ENCODE peak calls at places on chromosome 22, in five cellular contexts. K is CD8-positive, alpha-beta T cell; G is neural progenitor cell; E is K562; Y is pancreas. A is an unnamed sample.

GRCh38 chr22:24540470-24540869 is 14.5 kb downstream of the GUCD1 start:
- DNase-seq in G (no peak), E (no peak), Y (no peak), K (no peak), A (no peak)

GRCh38 chr22:42262964-42263363 is 7.5 kb downstream of the TCF20 start:
- DNase-seq in Y (no peak), E (no peak), K (no peak), G (no peak), A (no peak)

GRCh38 chr22:50286275-50286674 is 16.1 kb upstream of the MAPK11 start:
- DNase-seq in G (no peak), E (no peak), Y (no peak), K (no peak), A (no peak)

GRCh38 chr22:43446881-43447280 is 35.1 kb downstream of the MPPED1 start:
- DNase-seq in G (no peak), Y (no peak), K (no peak), E (no peak), A (no peak)

GRCh38 chr22:48975886-48976285 is 851.8 kb downstream of the BRD1 start:
- DNase-seq in E (no peak), K (no peak), G (no peak), Y (no peak), A (no peak)

GRCh38 chr22:33329398-33329797 is 271.2 kb upstream of the SYN3 start:
- DNase-seq in K (no peak), G (no peak), Y (no peak), E (no peak), A (no peak)

GRCh38 chr22:42280836-42281235 is 10.4 kb upstream of the TCF20 start:
- DNase-seq in E (no peak), Y (no peak), K (no peak), G (no peak), A (no peak)

GRCh38 chr22:49632199-49633009 is 195.3 kb downstream of the BRD1 start:
- DNase-seq in G (peak; percentile 93), K (no peak), E (no peak), Y (peak; percentile 67), A (no peak)

GRCh38 chr22:42884616-42885375 is 27.7 kb upstream of the ARFGAP3 start:
- DNase-seq in Y (no peak), G (no peak), K (no peak), E (no peak), A (no peak)

GRCh38 chr22:45785458-45785857 is 113.8 kb downstream of the ATXN10 start:
- DNase-seq in K (no peak), E (no peak), G (no peak), Y (peak; percentile 64), A (no peak)

GRCh38 chr22:23856721-23857605 is 712 bp upstream of the SLC2A11 start:
- DNase-seq in Y (peak; percentile 59), G (peak; percentile 75), E (no peak), K (no peak), A (peak; percentile 52)

GRCh38 chr22:19353363-19354131 is 62.0 kb upstream of the CLTCL1 start:
- DNase-seq in K (peak; percentile 40), E (no peak), Y (no peak), G (no peak), A (no peak)

GRCh38 chr22:49300241-49300640 is 527.4 kb downstream of the BRD1 start:
- DNase-seq in K (peak; percentile 11), G (no peak), E (no peak), Y (no peak), A (no peak)

GRCh38 chr22:29716814-29717213 is 3.0 kb upstream of the CABP7 start:
- DNase-seq in K (no peak), Y (peak; percentile 66), G (peak; percentile 93), E (peak; percentile 64), A (no peak)

GRCh38 chr22:29757096-29757495 is 9.7 kb downstream of the ZMAT5 start:
- DNase-seq in Y (no peak), K (no peak), E (no peak), G (no peak), A (no peak)

GRCh38 chr22:23149743-23150238 is 4.5 kb downstream of the RAB36 start:
- DNase-seq in G (no peak), E (peak; percentile 60), Y (no peak), K (no peak), A (no peak)

GRCh38 chr22:39415506-39415905 is 15.9 kb downstream of the TAB1 start:
- DNase-seq in K (no peak), G (no peak), Y (no peak), E (no peak), A (no peak)

GRCh38 chr22:44658371-44658953 is 43.5 kb upstream of the PRR5 start:
- DNase-seq in Y (no peak), K (no peak), G (peak; percentile 59), E (no peak), A (no peak)

GRCh38 chr22:44577391-44578114 is 79.5 kb upstream of the RTL6 start:
- DNase-seq in E (no peak), K (no peak), G (no peak), Y (no peak), A (no peak)

GRCh38 chr22:29762263-29762662 is 4.5 kb downstream of the ZMAT5 start:
- DNase-seq in Y (no peak), E (no peak), G (no peak), K (no peak), A (no peak)

GRCh38 chr22:27512283-27512761 is 289.2 kb downstream of the MN1 start:
- DNase-seq in E (no peak), K (no peak), Y (peak; percentile 54), G (no peak), A (no peak)

GRCh38 chr22:31995807-31996206 is 47.3 kb upstream of the SLC5A1 start:
- DNase-seq in E (no peak), G (no peak), Y (no peak), K (no peak), A (peak; percentile 15)

GRCh38 chr22:49514211-49514610 is 313.5 kb downstream of the BRD1 start:
- DNase-seq in Y (no peak), G (no peak), K (no peak), E (no peak), A (no peak)

GRCh38 chr22:27848005-27848404 is 46.4 kb upstream of the MN1 start:
- DNase-seq in Y (no peak), E (no peak), G (no peak), K (no peak), A (no peak)

GRCh38 chr22:44338183-44338812 is 25.5 kb upstream of the SHISAL1 start:
- DNase-seq in E (no peak), K (no peak), Y (no peak), G (no peak), A (no peak)

GRCh38 chr22:25360411-25360810 is 141.0 kb downstream of the CRYBB2 start:
- DNase-seq in K (no peak), E (no peak), Y (no peak), G (no peak), A (no peak)

GRCh38 chr22:28750471-28750881 is 8.6 kb downstream of the HSCB start:
- DNase-seq in Y (no peak), K (no peak), E (no peak), G (no peak), A (no peak)

GRCh38 chr22:29313126-29314071 is 2.1 kb downstream of the RASL10A start:
- DNase-seq in G (peak; percentile 68), K (no peak), E (peak; percentile 21), Y (no peak), A (peak; percentile 59)

GRCh38 chr22:48644108-48644507 is 1183.6 kb downstream of the BRD1 start:
- DNase-seq in E (no peak), G (no peak), K (no peak), Y (no peak), A (no peak)

GRCh38 chr22:29457730-29458129 is 19.3 kb downstream of the RFPL1 start:
- DNase-seq in K (no peak), E (peak; percentile 70), Y (peak; percentile 27), G (peak; percentile 82), A (no peak)

GRCh38 chr22:44882226-44882905 is 127.4 kb downstream of the PHF21B start:
- DNase-seq in K (no peak), Y (no peak), G (no peak), E (no peak), A (no peak)

GRCh38 chr22:32175751-32176644 is 16.9 kb upstream of the C22orf42 start:
- DNase-seq in G (peak; percentile 73), Y (no peak), E (no peak), K (no peak), A (no peak)

DNA sequence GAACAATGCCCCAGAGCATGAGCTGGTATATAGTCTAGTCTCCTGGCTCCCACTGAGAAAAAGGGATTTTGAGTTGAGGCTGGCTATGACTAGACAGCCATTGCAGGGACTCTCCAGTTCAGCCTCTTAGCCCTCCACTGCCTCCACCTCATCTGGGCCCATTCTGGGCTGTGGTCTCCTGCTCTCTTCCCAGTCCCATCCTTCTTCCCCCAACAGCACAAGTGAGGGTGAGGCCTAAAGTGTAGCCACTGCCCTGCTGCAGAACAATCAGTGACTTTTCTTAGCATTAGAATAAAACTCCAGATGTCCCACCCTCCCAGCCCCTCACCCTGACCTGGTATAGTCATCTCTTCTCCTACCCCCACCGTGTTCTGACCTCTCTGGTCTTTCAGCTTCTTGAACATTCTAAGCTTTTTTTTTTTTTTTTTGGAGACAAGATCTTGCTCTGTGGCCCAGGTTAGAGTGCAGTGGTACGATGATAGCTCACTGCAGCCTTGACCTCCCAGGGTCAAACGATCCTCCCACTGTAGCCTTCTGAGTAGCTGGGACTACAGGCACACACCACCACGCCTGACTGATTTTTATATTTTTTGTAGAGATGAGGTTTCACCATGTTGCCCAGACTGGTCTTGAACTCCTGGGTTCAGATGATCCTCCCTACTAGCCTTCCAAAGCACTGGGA is 4.3 kb downstream of the MED15 start:
- DNase-seq in E (peak; percentile 58), Y (no peak), K (no peak), G (no peak), A (no peak)
- H3K4me3 ChIP-seq in E (no peak overlapping the region), Y (no peak overlapping the region), K (no peak overlapping the region), G (no peak overlapping the region), A (no peak overlapping the region)

GRCh38 chr22:22026157-22026831 is 43.7 kb upstream of the TOP3B start:
- DNase-seq in G (no peak), Y (no peak), K (no peak), E (peak; percentile 56), A (peak; percentile 68)
- H3K27me3 ChIP-seq in G (peaks cover 100% of the 10 kb centered on the region), Y (no peaks in the 10 kb centered on the region), K (no peaks in the 10 kb centered on the region), E (peaks cover 2% of the 10 kb centered on the region), A (no peaks in the 10 kb centered on the region)

DNA sequence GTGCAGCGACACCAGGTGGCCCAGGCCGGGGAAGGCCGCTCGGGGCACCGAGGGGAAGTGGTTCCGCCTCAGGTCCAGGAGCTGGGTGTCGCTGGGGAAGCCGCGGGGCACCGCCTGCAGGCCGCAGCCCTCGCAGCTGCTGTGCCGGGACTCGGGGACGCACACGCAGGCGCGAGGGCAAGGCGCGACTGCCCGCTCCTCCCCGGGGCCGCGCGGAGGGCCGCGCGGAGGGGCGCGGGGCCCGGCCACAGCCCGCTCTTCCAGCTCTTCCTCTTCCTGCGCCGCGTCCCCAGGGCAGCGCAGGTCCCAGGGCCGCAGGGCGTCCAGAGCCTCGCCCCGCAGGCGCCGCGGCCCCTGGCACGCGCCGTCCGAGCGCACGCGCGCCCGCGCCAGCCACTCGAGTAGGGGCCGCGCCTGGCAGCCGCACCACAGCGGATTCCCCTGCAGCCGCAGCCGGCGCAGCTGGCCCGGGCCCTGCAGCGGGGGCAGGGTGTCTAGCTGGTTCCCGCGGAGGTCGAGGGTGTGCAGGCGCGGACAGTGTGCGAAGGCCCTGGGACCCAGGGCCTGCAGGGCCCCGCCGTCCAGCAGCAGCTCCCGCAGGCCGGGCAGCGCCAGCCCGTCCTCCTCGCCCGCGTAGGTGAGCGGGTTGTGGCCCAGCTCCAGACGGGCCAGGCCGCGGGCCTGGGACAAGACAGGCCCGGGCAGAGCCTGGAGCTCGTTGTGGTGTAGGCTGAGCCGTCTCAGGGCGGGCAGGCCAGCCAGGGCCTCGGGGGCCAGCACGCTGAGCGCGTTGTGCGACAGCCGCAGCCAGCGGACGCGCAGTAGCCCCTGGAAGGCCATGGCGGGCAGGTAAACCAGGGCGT is 2.8 kb downstream of the CHADL start:
- DNase-seq in K (peak; percentile 91), Y (peak; percentile 87), G (peak; percentile 86), E (no peak), A (peak; percentile 86)
- TF ChIP-seq CTCF in K (peak; percentile 67), Y (peak; percentile 48), G (peak; percentile 68), E (no peak), A (peak; percentile 88)

GRCh38 chr22:37273126-37273845 is 9.0 kb upstream of the CYTH4 start:
- DNase-seq in E (peak; percentile 35), K (no peak), Y (no peak), G (no peak), A (no peak)
- H3K4me3 ChIP-seq in E (no peak overlapping the region), K (no peak overlapping the region), Y (no peak overlapping the region), G (no peak overlapping the region), A (no peak overlapping the region)

A was measured in GM06990.